ENCODE peak calls at places on chromosomes 2 and 18, in four cellular contexts. N is A549, L is right cardiac atrium, Y is tibial artery. V is an unnamed sample.

GRCh38 chr18:25234363-25234639 is 117.7 kb downstream of the ZNF521 start:
- DNase-seq in N (no peak), L (no peak), Y (no peak), V (no peak)

GRCh38 chr2:146527166-146527565 is 1317.7 kb upstream of the ACVR2A start:
- DNase-seq in N (no peak), L (no peak), Y (no peak), V (no peak)

GRCh38 chr2:156999657-157000056 is 257.8 kb upstream of the GALNT5 start:
- DNase-seq in N (no peak), L (no peak), Y (no peak), V (no peak)

GRCh38 chr2:72859831-72860262 is 27.4 kb upstream of the SPR start:
- DNase-seq in N (peak; percentile 69), L (peak; percentile 33), Y (no peak), V (no peak)

GRCh38 chr2:235045973-235046343 is 94.1 kb downstream of the SH3BP4 start:
- DNase-seq in N (no peak), L (no peak), Y (no peak), V (no peak)

GRCh38 chr2:20868377-20868776 is 45.5 kb upstream of the LDAH start:
- DNase-seq in N (no peak), L (no peak), Y (no peak), V (no peak)

GRCh38 chr2:178700922-178701342 is 106.3 kb downstream of the TTN start:
- DNase-seq in N (peak; percentile 2), L (no peak), Y (no peak), V (no peak)

GRCh38 chr2:241878007-241878970 is 8.8 kb downstream of the RTP5 start:
- DNase-seq in N (peak; percentile 77), L (peak; percentile 77), Y (peak; percentile 59), V (peak; percentile 88)

GRCh38 chr2:98608962-98609604 is 694 bp downstream of the UNC50 start:
- DNase-seq in N (peak; percentile 16), L (peak; percentile 27), Y (no peak), V (no peak)

GRCh38 chr2:65033178-65033577 is 23.0 kb upstream of the CEP68 start:
- DNase-seq in N (peak; percentile 29), L (no peak), Y (no peak), V (no peak)

GRCh38 chr2:204881519-204882111 is 336.3 kb downstream of the PARD3B start:
- DNase-seq in N (no peak), L (no peak), Y (no peak), V (no peak)

GRCh38 chr2:216279459-216279858 is 92.8 kb downstream of the MARCHF4 start:
- DNase-seq in N (no peak), L (peak; percentile 27), Y (peak; percentile 22), V (no peak)

GRCh38 chr2:84876369-84876768 is 4.5 kb downstream of the TRABD2A start:
- DNase-seq in N (no peak), L (no peak), Y (no peak), V (no peak)

GRCh38 chr2:28868611-28869010 is 1.5 kb downstream of the TRMT61B start:
- DNase-seq in N (no peak), L (no peak), Y (no peak), V (no peak)

GRCh38 chr18:60232541-60232940 is 140.0 kb downstream of the MC4R start:
- DNase-seq in N (peak; percentile 5), L (no peak), Y (no peak), V (no peak)

GRCh38 chr2:192072778-192073177 is 122.0 kb downstream of the TMEFF2 start:
- DNase-seq in N (no peak), L (no peak), Y (no peak), V (no peak)

GRCh38 chr2:161139098-161139987 is 20.9 kb upstream of the TANK start:
- DNase-seq in N (no peak), L (no peak), Y (no peak), V (no peak)

GRCh38 chr2:200310545-200310971 is 4.1 kb downstream of the SPATS2L start:
- DNase-seq in N (no peak), L (no peak), Y (no peak), V (no peak)

GRCh38 chr2:59308108-59308507 is 1067.0 kb upstream of the FANCL start:
- DNase-seq in N (no peak), L (no peak), Y (no peak), V (no peak)

GRCh38 chr2:64840419-64840818 is 148.8 kb upstream of the SLC1A4 start:
- DNase-seq in N (no peak), L (no peak), Y (no peak), V (no peak)

GRCh38 chr2:120308038-120308910 is 37.7 kb upstream of the INHBB start:
- DNase-seq in N (no peak), L (no peak), Y (no peak), V (no peak)

GRCh38 chr2:12702661-12703121 is 14.0 kb upstream of the TRIB2 start:
- DNase-seq in N (no peak), L (peak; percentile 38), Y (no peak), V (no peak)

GRCh38 chr2:237482485-237482884 is 4.6 kb upstream of the MLPH start:
- DNase-seq in N (no peak), L (peak; percentile 73), Y (peak; percentile 88), V (peak; percentile 86)

GRCh38 chr18:69628774-69629359 is 228.2 kb downstream of the DOK6 start:
- DNase-seq in N (no peak), L (no peak), Y (no peak), V (no peak)

GRCh38 chr18:63592506-63592905 is 5.4 kb downstream of the SERPINB13 start:
- DNase-seq in N (no peak), L (no peak), Y (no peak), V (no peak)

GRCh38 chr2:187075106-187076070 is 226.4 kb upstream of the ZSWIM2 start:
- DNase-seq in N (no peak), L (no peak), Y (no peak), V (peak; percentile 54)

GRCh38 chr2:40611196-40611595 is 159.3 kb upstream of the SLC8A1 start:
- DNase-seq in N (no peak), L (no peak), Y (no peak), V (no peak)

GRCh38 chr2:188292446-188293239 is 969 bp downstream of the GULP1 start:
- DNase-seq in N (peak; percentile 30), L (peak; percentile 84), Y (peak; percentile 79), V (peak; percentile 82)

GRCh38 chr18:48563027-48563426 is 24.2 kb downstream of the CTIF start:
- DNase-seq in N (peak; percentile 13), L (no peak), Y (no peak), V (no peak)

V was measured in Right ventricle myocardium inferior.